ENCODE peak calls at places on chromosomes 11 and 22, in five cellular contexts. O, X, W, Y and J are unnamed samples.
A peak's percentile ranks its signal among the peaks of the same experiment; 100 is the strongest.

GRCh38 chr22:19868773-19869471 is 14.2 kb upstream of the GNB1L start:
- DNase-seq in O (peak; percentile 19), W (peak; percentile 48), X (no peak), Y (peak; percentile 67), J (no peak)

GRCh38 chr22:46471901-46472721 is 65.3 kb downstream of the CELSR1 start:
- DNase-seq in Y (no peak), O (no peak), X (no peak), W (no peak), J (no peak)

GRCh38 chr11:15223318-15223717 is 108.6 kb downstream of the INSC start:
- DNase-seq in W (no peak), Y (no peak), O (no peak), X (no peak), J (no peak)

GRCh38 chr11:44179173-44179572 is 83.7 kb downstream of the EXT2 start:
- DNase-seq in O (no peak), Y (no peak), X (no peak), W (no peak), J (no peak)

GRCh38 chr11:26994579-26995210 is 783 bp downstream of the FIBIN start:
- DNase-seq in O (no peak), X (no peak), W (peak; percentile 70), Y (no peak), J (no peak)

GRCh38 chr11:8266246-8267241 is 2.9 kb upstream of the LMO1 start:
- DNase-seq in W (peak; percentile 19), X (no peak), O (no peak), Y (no peak), J (no peak)

GRCh38 chr22:42991010-42991651 is 23.8 kb downstream of the PACSIN2 start:
- DNase-seq in O (no peak), X (no peak), W (no peak), Y (peak; percentile 67), J (no peak)

GRCh38 chr11:62544521-62545436 is 1.8 kb downstream of the AHNAK start:
- DNase-seq in X (no peak), W (no peak), O (no peak), Y (peak; percentile 80), J (peak; percentile 67)

GRCh38 chr11:293852-294661 is 5.1 kb downstream of the PGGHG start:
- DNase-seq in W (peak; percentile 49), O (peak; percentile 11), Y (no peak), X (no peak), J (no peak)

GRCh38 chr11:115663790-115664189 is 159.6 kb upstream of the CADM1 start:
- DNase-seq in Y (no peak), O (no peak), X (no peak), W (no peak), J (no peak)

GRCh38 chr11:115144014-115144413 is 360.2 kb downstream of the CADM1 start:
- DNase-seq in X (no peak), W (no peak), Y (no peak), O (no peak), J (no peak)

GRCh38 chr11:623999-624704 is 603 bp downstream of the CDHR5 start:
- DNase-seq in X (no peak), W (peak; percentile 76), O (no peak), Y (peak; percentile 95), J (no peak)

GRCh38 chr11:57728829-57729228 is 12.5 kb upstream of the SELENOH start:
- DNase-seq in Y (no peak), X (no peak), O (no peak), W (no peak), J (no peak)

GRCh38 chr22:19941365-19942070 is at the start of the genes COMT and TXNRD2:
- DNase-seq in W (peak; percentile 80), O (peak; percentile 61), X (no peak), Y (peak; percentile 74), J (peak; percentile 86)

GRCh38 chr22:26168199-26168915 is 905 bp upstream of the SEZ6L start:
- DNase-seq in W (no peak), Y (no peak), O (no peak), X (no peak), J (no peak)

GRCh38 chr11:120281161-120281795 is 41.3 kb downstream of the POU2F3 start:
- DNase-seq in Y (no peak), W (no peak), X (no peak), O (no peak), J (no peak)

GRCh38 chr22:44162960-44163359 is 17.8 kb upstream of the PARVG start:
- DNase-seq in W (no peak), Y (no peak), X (no peak), O (no peak), J (no peak)

GRCh38 chr11:121226415-121227263 is 65.9 kb upstream of the SC5D start:
- DNase-seq in W (no peak), X (no peak), O (no peak), Y (no peak), J (no peak)

GRCh38 chr11:16936643-16937042 is 77.6 kb downstream of the PLEKHA7 start:
- DNase-seq in O (no peak), X (no peak), W (no peak), Y (no peak), J (no peak)

GRCh38 chr11:64331569-64332371 is 8.2 kb upstream of the CCDC88B start:
- DNase-seq in W (peak; percentile 74), O (peak; percentile 55), X (no peak), Y (peak; percentile 92), J (peak; percentile 37)

GRCh38 chr11:90134420-90135003 is at the start of gene NAALAD2:
- DNase-seq in W (peak; percentile 60), X (no peak), O (peak; percentile 38), Y (peak; percentile 22), J (peak; percentile 80)

GRCh38 chr22:25076281-25076680 is 123.4 kb upstream of the CRYBB3 start:
- DNase-seq in X (no peak), W (no peak), Y (no peak), O (no peak), J (no peak)

GRCh38 chr11:858053-858992 is 15.7 kb downstream of the TSPAN4 start:
- DNase-seq in O (no peak), Y (no peak), W (no peak), X (no peak), J (no peak)

GRCh38 chr11:19988598-19988997 is 171.7 kb downstream of the DBX1 start:
- DNase-seq in Y (no peak), O (no peak), X (peak; percentile 31), W (no peak), J (no peak)

GRCh38 chr22:19962909-19963806 is 21.5 kb upstream of the TXNRD2 start:
- DNase-seq in X (no peak), Y (peak; percentile 96), O (no peak), W (peak; percentile 92), J (no peak)

GRCh38 chr11:561148-562003 is 606 bp downstream of the RASSF7 start:
- DNase-seq in X (no peak), O (no peak), Y (peak; percentile 92), W (peak; percentile 85), J (no peak)

GRCh38 chr11:130652671-130653335 is 204.4 kb downstream of the ADAMTS15 start:
- DNase-seq in Y (no peak), W (no peak), X (no peak), O (peak; percentile 90), J (no peak)

GRCh38 chr11:117662255-117662654 is 134.8 kb downstream of the DSCAML1 start:
- DNase-seq in O (no peak), X (no peak), Y (no peak), W (no peak), J (no peak)

GRCh38 chr11:64539711-64540420 is 51.2 kb upstream of the SLC22A12 start:
- DNase-seq in W (no peak), X (no peak), Y (no peak), O (no peak), J (no peak)

GRCh38 chr11:2380807-2381350 is 3.8 kb downstream of the CD81 start:
- DNase-seq in Y (peak; percentile 63), W (peak; percentile 86), O (peak; percentile 84), X (no peak), J (no peak)

GRCh38 chr22:50247748-50248147 is 2.9 kb upstream of the TUBGCP6 start:
- DNase-seq in O (no peak), W (no peak), X (no peak), Y (peak; percentile 86), J (no peak)

GRCh38 chr22:50246242-50247175 is 1.7 kb upstream of the TUBGCP6 start:
- DNase-seq in O (no peak), W (no peak), Y (no peak), X (no peak), J (peak; percentile 12)

GRCh38 chr22:50250249-50250554 is 863 bp downstream of the HDAC10 start:
- DNase-seq in X (no peak), W (no peak), O (no peak), Y (no peak), J (no peak)

GRCh38 chr22:50249382-50250248 is 1.4 kb downstream of the HDAC10 start:
- DNase-seq in X (no peak), O (no peak), W (no peak), Y (no peak), J (no peak)

GRCh38 chr22:50248192-50249084 is 2.6 kb downstream of the HDAC10 start:
- DNase-seq in O (no peak), W (no peak), X (no peak), Y (no peak), J (no peak)
- H3K4me1 ChIP-seq in O (peaks cover 45% of the 10 kb centered on the region), W (no peaks in the 10 kb centered on the region), X (peaks cover 21% of the 10 kb centered on the region), Y (peaks cover 32% of the 10 kb centered on the region), J (peaks cover 5% of the 10 kb centered on the region)

GRCh38 chr11:123330071-123330470 is 100.0 kb upstream of the GRAMD1B start:
- DNase-seq in Y (no peak), O (no peak), W (no peak), X (no peak), J (no peak)
- H3K4me3 ChIP-seq in Y (no peak overlapping the region), O (no peak overlapping the region), W (no peak overlapping the region), X (no peak overlapping the region), J (no peak overlapping the region)

GRCh38 chr22:35958334-35958733 is 70.3 kb downstream of the RBFOX2 start:
- DNase-seq in Y (no peak), O (no peak), W (no peak), X (no peak), J (no peak)
- H3K4me1 ChIP-seq in Y (no peaks in the 10 kb centered on the region), O (peaks cover 30% of the 10 kb centered on the region), W (no peaks in the 10 kb centered on the region), X (peaks cover 11% of the 10 kb centered on the region), J (no peaks in the 10 kb centered on the region)

GRCh38 chr11:125084057-125084416 is 20.9 kb downstream of the SLC37A2 start:
- DNase-seq in W (no peak), O (no peak), Y (no peak), X (no peak), J (no peak)

GRCh38 chr11:125082040-125082439 is 18.9 kb downstream of the SLC37A2 start:
- DNase-seq in X (no peak), Y (no peak), W (no peak), O (no peak), J (no peak)

GRCh38 chr11:125084761-125085231 is 21.7 kb downstream of the SLC37A2 start:
- DNase-seq in Y (no peak), W (no peak), X (no peak), O (no peak), J (no peak)

GRCh38 chr11:125082611-125083311 is 19.7 kb downstream of the SLC37A2 start:
- DNase-seq in Y (no peak), W (no peak), O (no peak), X (no peak), J (no peak)

GRCh38 chr11:125083312-125084056 is 20.4 kb downstream of the SLC37A2 start:
- DNase-seq in W (no peak), Y (no peak), X (no peak), O (no peak), J (no peak)
- H3K4me3 ChIP-seq in W (no peak overlapping the region), Y (no peak overlapping the region), X (no peak overlapping the region), O (no peak overlapping the region), J (no peak overlapping the region)

GRCh38 chr11:6596237-6596877 is 7.1 kb downstream of the RRP8 start:
- DNase-seq in O (no peak), W (no peak), X (no peak), Y (no peak), J (no peak)
- H3K4me1 ChIP-seq in O (peaks cover 66% of the 10 kb centered on the region), W (no peaks in the 10 kb centered on the region), X (peaks cover 5% of the 10 kb centered on the region), Y (no peaks in the 10 kb centered on the region), J (no peaks in the 10 kb centered on the region)